ENCODE peak calls at places on chromosomes 7 and 10, in ten cellular contexts. One of them, this sample, is unnamed.

GRCh38 chr7:155506854-155507337 is 39.5 kb downstream of the CNPY1 start:
- DNase-seq in upper lobe of right lung: no peak
- DNase-seq in upper lobe of left lung: no peak
- DNase-seq in HL-60: peak
- DNase-seq in CD8-positive, alpha-beta T cell: no peak
- DNase-seq in ascending aorta: no peak
- DNase-seq in Karpas-422: no peak
- DNase-seq in colonic mucosa: no peak
- DNase-seq in small intestine: no peak
- DNase-seq in A549: no peak
- DNase-seq in this sample: no peak

GRCh38 chr7:152911904-152912303 is 152.4 kb downstream of the ACTR3B start:
- DNase-seq in colonic mucosa: no peak
- DNase-seq in HL-60: no peak
- DNase-seq in A549: no peak
- DNase-seq in ascending aorta: no peak
- DNase-seq in upper lobe of right lung: no peak
- DNase-seq in Karpas-422: no peak
- DNase-seq in upper lobe of left lung: no peak
- DNase-seq in CD8-positive, alpha-beta T cell: no peak
- DNase-seq in small intestine: no peak
- DNase-seq in this sample: no peak

GRCh38 chr10:76359001-76359400 is 927.6 kb downstream of the LRMDA start:
- DNase-seq in upper lobe of right lung: no peak
- DNase-seq in ascending aorta: no peak
- DNase-seq in colonic mucosa: no peak
- DNase-seq in A549: no peak
- DNase-seq in Karpas-422: no peak
- DNase-seq in upper lobe of left lung: no peak
- DNase-seq in HL-60: no peak
- DNase-seq in small intestine: no peak
- DNase-seq in CD8-positive, alpha-beta T cell: no peak
- DNase-seq in this sample: no peak

GRCh38 chr7:158257001-158257400 is 330.6 kb downstream of the PTPRN2 start:
- DNase-seq in small intestine: no peak
- DNase-seq in Karpas-422: no peak
- DNase-seq in upper lobe of left lung: no peak
- DNase-seq in upper lobe of right lung: peak
- DNase-seq in CD8-positive, alpha-beta T cell: no peak
- DNase-seq in HL-60: no peak
- DNase-seq in A549: no peak
- DNase-seq in ascending aorta: no peak
- DNase-seq in colonic mucosa: no peak
- DNase-seq in this sample: no peak

GRCh38 chr7:50393547-50394252 is 56.5 kb downstream of the FIGNL1 start:
- DNase-seq in upper lobe of left lung: no peak
- DNase-seq in CD8-positive, alpha-beta T cell: no peak
- DNase-seq in HL-60: no peak
- DNase-seq in A549: no peak
- DNase-seq in small intestine: no peak
- DNase-seq in colonic mucosa: no peak
- DNase-seq in upper lobe of right lung: no peak
- DNase-seq in ascending aorta: no peak
- DNase-seq in Karpas-422: no peak
- DNase-seq in this sample: peak

GRCh38 chr7:105713488-105714465 is 132.5 kb upstream of the EFCAB10 start:
- DNase-seq in colonic mucosa: no peak
- DNase-seq in upper lobe of right lung: no peak
- DNase-seq in HL-60: no peak
- DNase-seq in upper lobe of left lung: no peak
- DNase-seq in ascending aorta: no peak
- DNase-seq in CD8-positive, alpha-beta T cell: no peak
- DNase-seq in A549: no peak
- DNase-seq in small intestine: no peak
- DNase-seq in Karpas-422: no peak
- DNase-seq in this sample: no peak

GRCh38 chr7:149869867-149870266 is 3.9 kb upstream of the ATP6V0E2 start:
- DNase-seq in ascending aorta: no peak
- DNase-seq in small intestine: peak
- DNase-seq in upper lobe of left lung: no peak
- DNase-seq in Karpas-422: no peak
- DNase-seq in A549: no peak
- DNase-seq in upper lobe of right lung: no peak
- DNase-seq in HL-60: no peak
- DNase-seq in CD8-positive, alpha-beta T cell: no peak
- DNase-seq in colonic mucosa: peak
- DNase-seq in this sample: no peak

GRCh38 chr10:89355373-89355772 is 22.5 kb upstream of the IFIT1B start:
- DNase-seq in HL-60: no peak
- DNase-seq in small intestine: no peak
- DNase-seq in Karpas-422: no peak
- DNase-seq in ascending aorta: no peak
- DNase-seq in CD8-positive, alpha-beta T cell: no peak
- DNase-seq in upper lobe of left lung: no peak
- DNase-seq in colonic mucosa: no peak
- DNase-seq in upper lobe of right lung: no peak
- DNase-seq in A549: no peak
- DNase-seq in this sample: no peak

GRCh38 chr10:3274414-3274813 is 101.8 kb upstream of the PITRM1 start:
- DNase-seq in upper lobe of left lung: no peak
- DNase-seq in colonic mucosa: no peak
- DNase-seq in small intestine: no peak
- DNase-seq in A549: no peak
- DNase-seq in CD8-positive, alpha-beta T cell: no peak
- DNase-seq in HL-60: no peak
- DNase-seq in ascending aorta: no peak
- DNase-seq in upper lobe of right lung: no peak
- DNase-seq in Karpas-422: no peak
- DNase-seq in this sample: no peak

GRCh38 chr10:12588091-12588850 is 238.9 kb downstream of the CAMK1D start:
- DNase-seq in A549: no peak
- DNase-seq in colonic mucosa: no peak
- DNase-seq in small intestine: peak
- DNase-seq in CD8-positive, alpha-beta T cell: no peak
- DNase-seq in upper lobe of right lung: no peak
- DNase-seq in upper lobe of left lung: no peak
- DNase-seq in ascending aorta: no peak
- DNase-seq in Karpas-422: no peak
- DNase-seq in HL-60: no peak
- DNase-seq in this sample: peak

GRCh38 chr10:25425776-25426175 is 251.0 kb downstream of the GPR158 start:
- DNase-seq in upper lobe of left lung: no peak
- DNase-seq in CD8-positive, alpha-beta T cell: no peak
- DNase-seq in HL-60: no peak
- DNase-seq in colonic mucosa: no peak
- DNase-seq in A549: no peak
- DNase-seq in upper lobe of right lung: no peak
- DNase-seq in Karpas-422: no peak
- DNase-seq in small intestine: no peak
- DNase-seq in ascending aorta: no peak
- DNase-seq in this sample: no peak

GRCh38 chr7:934469-935320 is 19.8 kb downstream of the ADAP1 start:
- DNase-seq in HL-60: no peak
- DNase-seq in upper lobe of right lung: peak
- DNase-seq in Karpas-422: peak
- DNase-seq in upper lobe of left lung: no peak
- DNase-seq in CD8-positive, alpha-beta T cell: no peak
- DNase-seq in colonic mucosa: no peak
- DNase-seq in small intestine: no peak
- DNase-seq in ascending aorta: no peak
- DNase-seq in A549: no peak
- DNase-seq in this sample: no peak

GRCh38 chr10:60466267-60467201 is 76.9 kb upstream of the ANK3 start:
- DNase-seq in upper lobe of right lung: no peak
- DNase-seq in HL-60: no peak
- DNase-seq in small intestine: no peak
- DNase-seq in ascending aorta: no peak
- DNase-seq in Karpas-422: no peak
- DNase-seq in colonic mucosa: no peak
- DNase-seq in A549: no peak
- DNase-seq in upper lobe of left lung: no peak
- DNase-seq in CD8-positive, alpha-beta T cell: no peak
- DNase-seq in this sample: no peak
- H3K27ac ChIP-seq in upper lobe of right lung: no peak
- H3K27ac ChIP-seq in HL-60: no peak
- H3K27ac ChIP-seq in small intestine: no peak
- H3K27ac ChIP-seq in ascending aorta: no peak
- H3K27ac ChIP-seq in Karpas-422: no peak
- H3K27ac ChIP-seq in colonic mucosa: no peak
- H3K27ac ChIP-seq in A549: no peak
- H3K27ac ChIP-seq in upper lobe of left lung: no peak
- H3K27ac ChIP-seq in CD8-positive, alpha-beta T cell: no peak
- H3K27ac ChIP-seq in this sample: no peak

GRCh38 chr7:139715194-139715815 is 62.5 kb downstream of the HIPK2 start:
- DNase-seq in upper lobe of left lung: no peak
- DNase-seq in HL-60: no peak
- DNase-seq in small intestine: no peak
- DNase-seq in CD8-positive, alpha-beta T cell: no peak
- DNase-seq in A549: no peak
- DNase-seq in Karpas-422: no peak
- DNase-seq in ascending aorta: no peak
- DNase-seq in colonic mucosa: no peak
- DNase-seq in upper lobe of right lung: no peak
- DNase-seq in this sample: no peak
- H3K27ac ChIP-seq in upper lobe of left lung: peak
- H3K27ac ChIP-seq in HL-60: no peak
- H3K27ac ChIP-seq in small intestine: peak
- H3K27ac ChIP-seq in CD8-positive, alpha-beta T cell: no peak
- H3K27ac ChIP-seq in A549: no peak
- H3K27ac ChIP-seq in Karpas-422: no peak
- H3K27ac ChIP-seq in ascending aorta: no peak
- H3K27ac ChIP-seq in colonic mucosa: no peak
- H3K27ac ChIP-seq in upper lobe of right lung: peak
- H3K27ac ChIP-seq in this sample: no peak

DNA sequence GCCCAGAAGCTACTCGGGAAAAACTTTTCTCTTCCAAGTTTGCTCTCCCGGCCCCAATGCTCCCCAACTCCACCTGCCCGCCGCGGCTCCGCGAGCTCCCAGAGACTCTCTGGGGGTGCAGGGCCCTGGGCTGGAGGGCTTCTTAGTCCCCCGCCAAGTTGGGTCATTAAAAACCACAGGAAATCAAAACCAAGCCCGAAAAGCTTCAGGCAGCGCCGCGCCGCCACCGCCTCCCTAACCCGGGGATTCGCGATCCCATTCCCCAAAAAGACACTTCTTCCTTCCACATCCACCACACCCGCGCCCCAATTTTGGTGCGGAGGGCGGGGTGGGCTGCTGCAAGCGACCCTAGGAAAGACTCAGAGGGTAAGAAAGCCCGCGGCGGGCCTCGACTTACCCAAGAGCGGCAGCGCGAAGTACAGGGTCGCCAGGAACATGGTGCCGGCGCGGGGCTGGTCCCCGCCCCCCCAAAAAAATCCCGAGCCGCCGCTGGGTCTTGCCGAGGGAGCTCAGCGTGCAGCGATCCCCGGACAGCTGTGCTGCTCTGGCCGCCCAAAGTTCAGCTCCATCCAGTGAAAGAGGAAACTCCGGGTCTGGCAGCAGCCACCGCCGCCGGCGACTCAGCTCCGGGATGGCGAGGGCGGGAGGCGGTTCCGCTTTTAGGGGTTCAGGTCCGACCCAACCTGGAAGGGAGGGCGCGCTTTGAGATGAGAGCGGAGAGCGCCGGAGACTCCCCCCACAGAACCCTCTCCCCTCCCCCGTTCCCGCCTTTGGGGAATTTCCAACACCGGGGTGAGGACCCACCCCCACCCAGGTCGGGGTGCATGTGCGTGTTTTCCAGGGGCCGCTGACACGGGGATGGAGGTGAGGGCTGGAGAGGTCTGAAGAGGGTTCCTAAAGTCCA is 1.2 kb downstream of the GFRA1 start:
- DNase-seq in ascending aorta: no peak
- DNase-seq in small intestine: no peak
- DNase-seq in A549: no peak
- DNase-seq in CD8-positive, alpha-beta T cell: no peak
- DNase-seq in colonic mucosa: no peak
- DNase-seq in upper lobe of left lung: no peak
- DNase-seq in HL-60: peak
- DNase-seq in upper lobe of right lung: no peak
- DNase-seq in Karpas-422: no peak
- DNase-seq in this sample: no peak
- H3K27ac ChIP-seq in ascending aorta: peak
- H3K27ac ChIP-seq in small intestine: no peak
- H3K27ac ChIP-seq in A549: peak
- H3K27ac ChIP-seq in CD8-positive, alpha-beta T cell: no peak
- H3K27ac ChIP-seq in colonic mucosa: no peak
- H3K27ac ChIP-seq in upper lobe of left lung: no peak
- H3K27ac ChIP-seq in HL-60: no peak
- H3K27ac ChIP-seq in upper lobe of right lung: no peak
- H3K27ac ChIP-seq in Karpas-422: no peak
- H3K27ac ChIP-seq in this sample: no peak

GRCh38 chr10:21687197-21687993 is 153.4 kb downstream of the MLLT10 start:
- DNase-seq in CD8-positive, alpha-beta T cell: no peak
- DNase-seq in ascending aorta: no peak
- DNase-seq in Karpas-422: no peak
- DNase-seq in A549: no peak
- DNase-seq in upper lobe of left lung: no peak
- DNase-seq in colonic mucosa: no peak
- DNase-seq in small intestine: no peak
- DNase-seq in HL-60: no peak
- DNase-seq in upper lobe of right lung: no peak
- DNase-seq in this sample: no peak

GRCh38 chr10:21687994-21688301 is 153.9 kb downstream of the MLLT10 start:
- DNase-seq in CD8-positive, alpha-beta T cell: no peak
- DNase-seq in HL-60: no peak
- DNase-seq in Karpas-422: no peak
- DNase-seq in upper lobe of left lung: no peak
- DNase-seq in small intestine: no peak
- DNase-seq in A549: no peak
- DNase-seq in upper lobe of right lung: no peak
- DNase-seq in ascending aorta: no peak
- DNase-seq in colonic mucosa: no peak
- DNase-seq in this sample: no peak

GRCh38 chr10:21692909-21693308 is 158.9 kb downstream of the MLLT10 start:
- DNase-seq in ascending aorta: no peak
- DNase-seq in small intestine: no peak
- DNase-seq in A549: no peak
- DNase-seq in colonic mucosa: no peak
- DNase-seq in CD8-positive, alpha-beta T cell: no peak
- DNase-seq in upper lobe of right lung: no peak
- DNase-seq in upper lobe of left lung: no peak
- DNase-seq in Karpas-422: no peak
- DNase-seq in HL-60: no peak
- DNase-seq in this sample: no peak

GRCh38 chr10:21688870-21689269 is 154.8 kb downstream of the MLLT10 start:
- DNase-seq in upper lobe of left lung: no peak
- DNase-seq in upper lobe of right lung: no peak
- DNase-seq in Karpas-422: no peak
- DNase-seq in A549: no peak
- DNase-seq in colonic mucosa: no peak
- DNase-seq in small intestine: no peak
- DNase-seq in HL-60: no peak
- DNase-seq in CD8-positive, alpha-beta T cell: no peak
- DNase-seq in ascending aorta: no peak
- DNase-seq in this sample: no peak

DNA sequence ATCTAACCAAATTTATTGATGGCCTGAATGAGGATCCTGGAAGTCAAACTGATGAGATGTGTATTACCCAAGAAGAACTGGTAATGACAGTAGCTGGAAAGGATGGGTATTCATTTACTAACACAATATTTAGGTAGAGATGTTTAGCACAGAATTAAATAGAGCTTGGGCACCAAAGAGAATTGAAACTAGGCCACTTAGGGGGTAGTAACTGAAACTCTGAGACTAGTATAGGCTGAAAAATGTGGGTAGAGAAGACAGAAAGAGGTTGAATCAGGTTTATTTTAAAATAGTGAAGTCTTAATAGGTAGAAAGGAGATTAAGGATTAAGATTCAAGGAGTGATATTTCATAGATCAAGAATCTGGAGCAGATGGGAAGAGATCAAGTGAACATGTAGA is 155.8 kb downstream of the MLLT10 start:
- DNase-seq in CD8-positive, alpha-beta T cell: no peak
- DNase-seq in upper lobe of left lung: no peak
- DNase-seq in ascending aorta: no peak
- DNase-seq in A549: no peak
- DNase-seq in Karpas-422: no peak
- DNase-seq in HL-60: no peak
- DNase-seq in upper lobe of right lung: no peak
- DNase-seq in small intestine: no peak
- DNase-seq in colonic mucosa: no peak
- DNase-seq in this sample: no peak
- H3K27ac ChIP-seq in CD8-positive, alpha-beta T cell: no peak
- H3K27ac ChIP-seq in upper lobe of left lung: no peak
- H3K27ac ChIP-seq in ascending aorta: no peak
- H3K27ac ChIP-seq in A549: no peak
- H3K27ac ChIP-seq in Karpas-422: no peak
- H3K27ac ChIP-seq in HL-60: no peak
- H3K27ac ChIP-seq in upper lobe of right lung: no peak
- H3K27ac ChIP-seq in small intestine: no peak
- H3K27ac ChIP-seq in colonic mucosa: no peak
- H3K27ac ChIP-seq in this sample: no peak

This sample was measured in CD4-positive, CD25-positive, alpha-beta regulatory T cell.